ENCODE peak calls at places on chromosomes 12 and 14, in eight cellular contexts. W is HCT116; P is HepG2; Q is activated CD8-positive, alpha-beta T cell treated with anti-CD3 and anti-CD28 coated beads, Interleukin-2, amount 10 ng/mL, durations not matched to agents 7 days and 5 days; C is upper lobe of right lung; A is right cardiac atrium; L is effector memory CD8-positive, alpha-beta T cell; J is stimulated activated naive CD8-positive, alpha-beta T cell treated with anti-CD3 and anti-CD28 coated beads, Interleukin-15, amount 100 ng/mL, for 72 hours. S is an unnamed sample.
A peak's percentile ranks its signal among the peaks of the same experiment; 100 is the strongest.

GRCh38 chr12:50265770-50266524 is 17.4 kb downstream of the LIMA1 start:
- ATAC-seq in W (no peak), L (no peak), Q (no peak), J (no peak), A (no peak), C (no peak), P (no peak), S (peak; percentile 86)

GRCh38 chr14:65329911-65330310 is 82.6 kb upstream of the FUT8 start:
- ATAC-seq in Q (no peak), P (no peak), W (no peak), J (no peak), C (no peak), A (no peak), L (no peak), S (no peak)

GRCh38 chr14:103662591-103662990 is 33.6 kb downstream of the KLC1 start:
- ATAC-seq in W (no peak), L (no peak), A (no peak), C (no peak), Q (no peak), J (no peak), P (no peak), S (no peak)

GRCh38 chr12:114851981-114852380 is 168.0 kb upstream of the TBX3 start:
- ATAC-seq in L (no peak), A (no peak), W (no peak), J (no peak), Q (no peak), P (no peak), C (no peak), S (no peak)

GRCh38 chr14:94144765-94145164 is 15.4 kb upstream of the IFI27L2 start:
- ATAC-seq in W (peak; percentile 31), L (no peak), Q (peak; percentile 27), A (no peak), J (no peak), P (peak; percentile 42), C (peak; percentile 85), S (peak; percentile 29)

GRCh38 chr12:48189331-48190125 is 6.1 kb downstream of the CCDC184 start:
- ATAC-seq in J (peak; percentile 66), L (peak; percentile 92), P (peak; percentile 77), W (peak; percentile 77), Q (peak; percentile 57), A (peak; percentile 73), C (peak; percentile 91), S (peak; percentile 66)

GRCh38 chr12:66189476-66189823 is 436 bp downstream of the IRAK3 start:
- ATAC-seq in L (no peak), J (no peak), P (no peak), A (no peak), W (no peak), Q (no peak), C (no peak), S (no peak)

GRCh38 chr12:130924946-130925345 is 28.8 kb upstream of the ADGRD1 start:
- ATAC-seq in Q (no peak), J (no peak), P (no peak), C (peak; percentile 55), L (no peak), W (no peak), A (no peak), S (no peak)

GRCh38 chr14:103654619-103655018 is 25.6 kb downstream of the KLC1 start:
- ATAC-seq in L (no peak), J (no peak), A (no peak), W (no peak), P (no peak), Q (no peak), C (peak; percentile 49), S (no peak)

GRCh38 chr12:106647793-106648514 is 65.2 kb downstream of the RFX4 start:
- ATAC-seq in C (no peak), L (no peak), J (no peak), A (no peak), P (no peak), W (no peak), Q (no peak), S (no peak)

GRCh38 chr14:77955816-77956796 is 156.2 kb downstream of the ADCK1 start:
- ATAC-seq in P (no peak), C (no peak), J (no peak), Q (no peak), W (no peak), A (no peak), L (no peak), S (no peak)

GRCh38 chr12:98002887-98003493 is 512.4 kb upstream of the TMPO start:
- ATAC-seq in J (no peak), W (peak; percentile 78), C (peak; percentile 59), A (no peak), L (no peak), P (peak; percentile 64), Q (no peak), S (no peak)

GRCh38 chr12:22318122-22318737 is 16.3 kb downstream of the ST8SIA1 start:
- ATAC-seq in C (peak; percentile 56), W (no peak), A (no peak), L (no peak), Q (no peak), P (no peak), J (no peak), S (no peak)

GRCh38 chr12:103530352-103530751 is 34.6 kb upstream of the C12orf42 start:
- ATAC-seq in W (no peak), Q (no peak), L (no peak), J (peak; percentile 49), A (no peak), C (no peak), P (no peak), S (no peak)

GRCh38 chr14:21194597-21194996 is 38.7 kb upstream of the OR5AU1 start:
- ATAC-seq in A (no peak), Q (no peak), C (no peak), L (no peak), W (no peak), P (no peak), J (no peak), S (no peak)

GRCh38 chr14:54857830-54858269 is 44.8 kb downstream of the GCH1 start:
- ATAC-seq in W (no peak), P (no peak), J (no peak), A (peak; percentile 92), Q (no peak), C (peak; percentile 84), L (peak; percentile 26), S (no peak)

GRCh38 chr12:7131502-7131866 is 1.3 kb downstream of the CLSTN3 start:
- ATAC-seq in L (peak; percentile 62), C (no peak), P (no peak), Q (peak; percentile 49), W (peak; percentile 30), A (no peak), J (peak; percentile 66), S (no peak)

GRCh38 chr14:50523271-50524041 is 8.9 kb downstream of the MAP4K5 start:
- ATAC-seq in Q (no peak), C (no peak), J (no peak), L (no peak), W (no peak), A (no peak), P (no peak), S (no peak)

GRCh38 chr14:63186453-63186852 is 17.8 kb upstream of the RHOJ start:
- ATAC-seq in L (no peak), P (no peak), W (no peak), J (no peak), C (no peak), Q (no peak), A (no peak), S (no peak)

GRCh38 chr12:93573552-93574223 is 1.2 kb downstream of the SOCS2 start:
- ATAC-seq in Q (no peak), C (no peak), W (no peak), A (no peak), P (no peak), J (no peak), L (no peak), S (no peak)

GRCh38 chr12:93783827-93784226 is 106.7 kb downstream of the CRADD start:
- ATAC-seq in W (no peak), P (no peak), C (no peak), Q (peak; percentile 68), L (peak; percentile 59), A (peak; percentile 38), J (peak; percentile 79), S (no peak)

GRCh38 chr12:47679785-47680184 is 26.0 kb downstream of the RPAP3 start:
- ATAC-seq in C (no peak), P (no peak), W (no peak), L (no peak), J (no peak), Q (no peak), A (no peak), S (no peak)

GRCh38 chr12:55724226-55724939 is 4.2 kb downstream of the RDH5 start:
- ATAC-seq in W (peak; percentile 35), L (peak; percentile 48), P (peak; percentile 37), A (no peak), Q (peak; percentile 41), C (no peak), J (peak; percentile 54), S (no peak)

GRCh38 chr14:72868500-72868899 is 25.4 kb downstream of the DPF3 start:
- ATAC-seq in P (no peak), W (no peak), C (no peak), L (no peak), J (no peak), A (no peak), Q (no peak), S (no peak)

GRCh38 chr12:133130808-133131128 is 341 bp downstream of the ZNF10 start:
- ATAC-seq in Q (peak; percentile 9), C (no peak), J (peak; percentile 5), P (no peak), L (peak; percentile 9), W (no peak), A (no peak), S (peak; percentile 3)

GRCh38 chr12:53169644-53170043 is 10.9 kb upstream of the ZNF740 start:
- ATAC-seq in A (no peak), W (no peak), C (peak; percentile 22), L (no peak), J (no peak), P (no peak), Q (no peak), S (no peak)

GRCh38 chr12:50918584-50919316 is 33.6 kb upstream of the HIGD1C start:
- ATAC-seq in C (no peak), A (no peak), P (no peak), W (no peak), Q (no peak), L (no peak), J (peak; percentile 70), S (no peak)

GRCh38 chr12:132866251-132866828 is 21.1 kb downstream of the CHFR start:
- ATAC-seq in P (no peak), A (no peak), Q (no peak), W (no peak), J (no peak), C (peak; percentile 33), L (no peak), S (peak; percentile 70)

GRCh38 chr12:114152890-114153289 is 186.8 kb upstream of the RBM19 start:
- ATAC-seq in Q (no peak), C (no peak), J (no peak), A (no peak), W (no peak), L (no peak), P (no peak), S (no peak)

GRCh38 chr12:19643635-19644034 is 204.3 kb downstream of the AEBP2 start:
- ATAC-seq in Q (no peak), L (no peak), J (no peak), P (peak; percentile 68), W (peak; percentile 77), C (peak; percentile 74), A (peak; percentile 63), S (peak; percentile 37)

GRCh38 chr12:51056242-51056641 is 8.1 kb downstream of the LETMD1 start:
- ATAC-seq in Q (no peak), W (no peak), J (no peak), A (no peak), P (no peak), C (peak; percentile 85), L (no peak), S (peak; percentile 94)

GRCh38 chr12:627863-628805 is 35.1 kb downstream of the NINJ2 start:
- ATAC-seq in P (peak; percentile 70), Q (no peak), C (no peak), A (peak; percentile 6), L (no peak), J (no peak), W (no peak), S (no peak)

GRCh38 chr14:61523751-61524150 is 171.6 kb upstream of the HIF1A start:
- ATAC-seq in P (no peak), Q (no peak), J (no peak), C (no peak), A (no peak), L (no peak), W (no peak), S (no peak)

GRCh38 chr14:69654109-69654508 is 42.7 kb downstream of the SUSD6 start:
- ATAC-seq in C (no peak), Q (no peak), A (no peak), J (no peak), P (no peak), L (no peak), W (no peak), S (peak; percentile 67)

S was measured in esophagus mucosa.